ENCODE peak calls at places on chromosomes 13 and 19, in five cellular contexts. One of them, this sample, is unnamed.

GRCh38 chr13:26529441-26529840 is 28.0 kb upstream of the WASF3 start:
- DNase-seq in ascending aorta: no peak
- DNase-seq in IMR-90: peak; percentile 74
- DNase-seq in A549: peak; percentile 3
- DNase-seq in uterus: no peak
- DNase-seq in this sample: peak; percentile 74

GRCh38 chr13:25249001-25249543 is 38.2 kb downstream of the MTMR6 start:
- DNase-seq in A549: peak; percentile 9
- DNase-seq in IMR-90: peak; percentile 43
- DNase-seq in ascending aorta: no peak
- DNase-seq in uterus: no peak
- DNase-seq in this sample: peak; percentile 47

GRCh38 chr13:42740753-42741152 is 40.6 kb upstream of the FAM216B start:
- DNase-seq in ascending aorta: no peak
- DNase-seq in IMR-90: no peak
- DNase-seq in uterus: peak; percentile 21
- DNase-seq in A549: peak; percentile 4
- DNase-seq in this sample: peak; percentile 57

GRCh38 chr19:24033962-24034342 is 53.0 kb upstream of the ZNF254 start:
- DNase-seq in uterus: peak; percentile 28
- DNase-seq in ascending aorta: no peak
- DNase-seq in IMR-90: peak; percentile 71
- DNase-seq in A549: peak; percentile 56
- DNase-seq in this sample: peak; percentile 69

GRCh38 chr13:112740502-112741131 is 50.8 kb downstream of the ATP11A start:
- DNase-seq in ascending aorta: no peak
- DNase-seq in IMR-90: peak; percentile 95
- DNase-seq in A549: no peak
- DNase-seq in uterus: peak; percentile 82
- DNase-seq in this sample: peak; percentile 71

GRCh38 chr13:114319441-114319871 is 5.2 kb downstream of the CHAMP1 start:
- DNase-seq in A549: no peak
- DNase-seq in ascending aorta: no peak
- DNase-seq in uterus: no peak
- DNase-seq in IMR-90: peak; percentile 93
- DNase-seq in this sample: no peak

GRCh38 chr19:45125975-45126493 is 33.1 kb downstream of the PPP1R37 start:
- DNase-seq in A549: peak; percentile 76
- DNase-seq in uterus: peak; percentile 27
- DNase-seq in IMR-90: peak; percentile 49
- DNase-seq in ascending aorta: no peak
- DNase-seq in this sample: peak; percentile 56

GRCh38 chr13:90950134-90950533 is 397.4 kb upstream of the MIR17HG start:
- DNase-seq in A549: peak; percentile 35
- DNase-seq in IMR-90: no peak
- DNase-seq in uterus: no peak
- DNase-seq in ascending aorta: no peak
- DNase-seq in this sample: no peak

GRCh38 chr13:90402613-90403012 is 944.9 kb upstream of the MIR17HG start:
- DNase-seq in IMR-90: no peak
- DNase-seq in uterus: no peak
- DNase-seq in A549: no peak
- DNase-seq in ascending aorta: no peak
- DNase-seq in this sample: no peak

GRCh38 chr13:20826810-20827560 is 53.2 kb upstream of the EEF1AKMT1 start:
- DNase-seq in ascending aorta: no peak
- DNase-seq in uterus: no peak
- DNase-seq in A549: no peak
- DNase-seq in IMR-90: peak; percentile 42
- DNase-seq in this sample: no peak

GRCh38 chr13:66618702-66619101 is 611.4 kb downstream of the PCDH9 start:
- DNase-seq in IMR-90: peak; percentile 63
- DNase-seq in uterus: no peak
- DNase-seq in A549: peak; percentile 36
- DNase-seq in ascending aorta: no peak
- DNase-seq in this sample: peak; percentile 62

GRCh38 chr19:42091300-42092266 is 15.6 kb downstream of the ZNF574 start:
- DNase-seq in IMR-90: peak; percentile 64
- DNase-seq in uterus: no peak
- DNase-seq in A549: peak; percentile 66
- DNase-seq in ascending aorta: no peak
- DNase-seq in this sample: peak; percentile 59

GRCh38 chr13:47798194-47798593 is 202.9 kb downstream of the SUCLA2 start:
- DNase-seq in ascending aorta: no peak
- DNase-seq in A549: no peak
- DNase-seq in IMR-90: no peak
- DNase-seq in uterus: no peak
- DNase-seq in this sample: no peak

GRCh38 chr13:47796816-47797215 is 204.3 kb downstream of the SUCLA2 start:
- DNase-seq in ascending aorta: no peak
- DNase-seq in A549: no peak
- DNase-seq in uterus: no peak
- DNase-seq in IMR-90: no peak
- DNase-seq in this sample: peak; percentile 5

GRCh38 chr13:47790755-47791154 is 210.3 kb downstream of the SUCLA2 start:
- DNase-seq in uterus: no peak
- DNase-seq in IMR-90: no peak
- DNase-seq in ascending aorta: no peak
- DNase-seq in A549: no peak
- DNase-seq in this sample: no peak

GRCh38 chr13:47798906-47799305 is 202.2 kb downstream of the SUCLA2 start:
- DNase-seq in IMR-90: peak; percentile 21
- DNase-seq in ascending aorta: no peak
- DNase-seq in uterus: no peak
- DNase-seq in A549: no peak
- DNase-seq in this sample: peak; percentile 5

GRCh38 chr13:47794963-47795362 is 206.1 kb downstream of the SUCLA2 start:
- DNase-seq in IMR-90: peak; percentile 2
- DNase-seq in A549: peak; percentile 6
- DNase-seq in ascending aorta: no peak
- DNase-seq in uterus: no peak
- DNase-seq in this sample: no peak
- TF ChIP-seq CTCF in IMR-90: peak; percentile 26
- TF ChIP-seq CTCF in A549: no peak
- TF ChIP-seq CTCF in ascending aorta: no peak
- TF ChIP-seq CTCF in uterus: no peak
- TF ChIP-seq CTCF in this sample: peak; percentile 70

GRCh38 chr19:3659746-3660112 is 33.1 kb upstream of the CACTIN start:
- DNase-seq in A549: no peak
- DNase-seq in ascending aorta: no peak
- DNase-seq in IMR-90: no peak
- DNase-seq in uterus: no peak
- DNase-seq in this sample: no peak
- H3K9me3 ChIP-seq in A549: no peaks in the 10 kb centered on the region
- H3K9me3 ChIP-seq in ascending aorta: no peaks in the 10 kb centered on the region
- H3K9me3 ChIP-seq in IMR-90: no peaks in the 10 kb centered on the region
- H3K9me3 ChIP-seq in uterus: no peaks in the 10 kb centered on the region
- H3K9me3 ChIP-seq in this sample: no peaks in the 10 kb centered on the region

GRCh38 chr19:2982983-2983350 is 5.6 kb downstream of the TLE6 start:
- DNase-seq in ascending aorta: peak; percentile 81
- DNase-seq in A549: no peak
- DNase-seq in IMR-90: peak; percentile 68
- DNase-seq in uterus: peak; percentile 91
- DNase-seq in this sample: peak; percentile 97
- H3K4me3 ChIP-seq in ascending aorta: peak overlapping the region; percentile 23
- H3K4me3 ChIP-seq in A549: no peak overlapping the region
- H3K4me3 ChIP-seq in IMR-90: no peak overlapping the region
- H3K4me3 ChIP-seq in uterus: peak overlapping the region; percentile 19
- H3K4me3 ChIP-seq in this sample: no peak overlapping the region

GRCh38 chr19:6074709-6075403 is 35.4 kb downstream of the RFX2 start:
- DNase-seq in IMR-90: no peak
- DNase-seq in uterus: no peak
- DNase-seq in A549: no peak
- DNase-seq in ascending aorta: no peak
- DNase-seq in this sample: no peak
- TF ChIP-seq CTCF in IMR-90: no peak
- TF ChIP-seq CTCF in uterus: no peak
- TF ChIP-seq CTCF in A549: no peak
- TF ChIP-seq CTCF in ascending aorta: no peak
- TF ChIP-seq CTCF in this sample: no peak

GRCh38 chr19:36436531-36436930 is 18.1 kb upstream of the ZFP82 start:
- DNase-seq in ascending aorta: no peak
- DNase-seq in uterus: no peak
- DNase-seq in A549: peak; percentile 38
- DNase-seq in IMR-90: no peak
- DNase-seq in this sample: peak; percentile 13
- H3K9me3 ChIP-seq in ascending aorta: peaks cover 25% of the 10 kb centered on the region
- H3K9me3 ChIP-seq in uterus: no peaks in the 10 kb centered on the region
- H3K9me3 ChIP-seq in A549: peaks cover 90% of the 10 kb centered on the region
- H3K9me3 ChIP-seq in IMR-90: peaks cover 8% of the 10 kb centered on the region
- H3K9me3 ChIP-seq in this sample: no peaks in the 10 kb centered on the region

DNA sequence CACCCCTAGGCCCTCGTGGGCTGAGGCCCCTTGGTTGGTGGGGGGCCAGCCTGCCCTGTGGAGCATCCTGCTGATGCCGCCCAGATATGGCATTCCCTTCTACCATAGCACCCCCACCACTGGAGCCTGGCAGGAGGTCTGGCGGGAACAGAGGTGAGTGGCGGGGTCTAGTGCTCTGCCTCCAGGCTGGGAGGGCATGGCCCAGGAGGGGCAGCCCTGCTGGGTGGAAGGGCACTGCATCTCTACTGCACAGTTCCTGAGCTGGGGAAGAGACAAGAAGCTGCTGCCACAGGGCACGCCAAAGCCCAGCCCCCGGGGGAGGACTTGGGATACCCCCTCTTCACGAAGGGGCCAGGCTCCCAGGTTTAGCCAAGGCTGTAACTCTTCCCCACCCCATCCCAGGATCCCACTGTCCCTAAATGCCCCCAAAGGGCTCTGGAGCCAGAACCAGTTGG is 2.4 kb upstream of the KMT2B start:
- DNase-seq in uterus: no peak
- DNase-seq in IMR-90: no peak
- DNase-seq in A549: no peak
- DNase-seq in ascending aorta: no peak
- DNase-seq in this sample: no peak
- H3K4me3 ChIP-seq in uterus: no peak overlapping the region
- H3K4me3 ChIP-seq in IMR-90: no peak overlapping the region
- H3K4me3 ChIP-seq in A549: peak overlapping the region; percentile 87
- H3K4me3 ChIP-seq in ascending aorta: no peak overlapping the region
- H3K4me3 ChIP-seq in this sample: no peak overlapping the region

DNA sequence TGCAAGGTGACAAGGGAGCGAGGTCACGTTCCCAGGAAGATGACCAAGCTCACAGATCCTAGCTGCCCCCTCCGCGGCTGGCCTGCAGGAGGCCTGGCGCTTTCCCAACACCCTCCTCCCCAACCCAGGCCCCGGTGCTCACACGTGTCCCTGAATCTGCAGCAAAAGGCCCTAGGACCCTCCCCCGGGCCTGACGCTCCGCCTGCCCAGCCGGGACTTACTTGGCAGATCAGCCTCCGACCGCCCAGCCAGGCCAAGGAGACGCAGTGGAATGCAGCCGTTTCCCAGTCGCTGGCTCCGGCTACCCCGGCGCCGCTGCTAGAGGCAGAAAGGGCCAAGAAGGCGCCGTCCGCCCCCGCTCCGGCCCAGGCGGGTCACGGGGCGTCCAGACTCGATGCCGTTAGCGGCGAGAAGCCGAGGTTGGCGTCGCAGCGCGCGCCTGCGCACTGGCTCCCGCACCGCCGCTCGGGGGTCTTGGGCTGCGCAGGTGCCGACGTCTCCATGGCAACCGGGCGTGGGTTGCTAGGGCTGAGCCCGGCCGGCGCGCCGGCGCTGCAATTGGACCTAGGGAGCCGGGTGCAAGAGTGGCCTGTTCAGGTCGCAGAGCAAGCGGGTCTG is at the start of gene PNMA8A:
- DNase-seq in A549: peak; percentile 57
- DNase-seq in IMR-90: peak; percentile 57
- DNase-seq in ascending aorta: peak; percentile 55
- DNase-seq in uterus: peak; percentile 91
- DNase-seq in this sample: peak; percentile 92
- TF ChIP-seq CTCF in A549: no peak
- TF ChIP-seq CTCF in IMR-90: no peak
- TF ChIP-seq CTCF in ascending aorta: no peak
- TF ChIP-seq CTCF in uterus: no peak
- TF ChIP-seq CTCF in this sample: peak; percentile 25